ENCODE peak calls at places on chromosomes 12 and 14, in six cellular contexts. One of them, this sample, is unnamed.

GRCh38 chr12:105453306-105453705 is 122.8 kb downstream of the C12orf75 start:
- DNase-seq in foreskin keratinocyte: no peak
- DNase-seq in foreskin fibroblast: peak; percentile 27
- DNase-seq in uterus: no peak
- DNase-seq in stimulated activated CD8-positive, alpha-beta memory T cell treated with anti-CD3 and anti-CD28 coated beads, Interleukin-15, amount 100 ng/mL, for 1 hour: no peak
- DNase-seq in H9: no peak
- DNase-seq in this sample: no peak

GRCh38 chr12:55965240-55965639 is 602 bp downstream of the PMEL start:
- DNase-seq in foreskin keratinocyte: no peak
- DNase-seq in foreskin fibroblast: no peak
- DNase-seq in uterus: no peak
- DNase-seq in stimulated activated CD8-positive, alpha-beta memory T cell treated with anti-CD3 and anti-CD28 coated beads, Interleukin-15, amount 100 ng/mL, for 1 hour: no peak
- DNase-seq in H9: peak; percentile 47
- DNase-seq in this sample: no peak

GRCh38 chr14:105084741-105085571 is 19.7 kb upstream of the GPR132 start:
- DNase-seq in foreskin keratinocyte: no peak
- DNase-seq in foreskin fibroblast: no peak
- DNase-seq in uterus: no peak
- DNase-seq in stimulated activated CD8-positive, alpha-beta memory T cell treated with anti-CD3 and anti-CD28 coated beads, Interleukin-15, amount 100 ng/mL, for 1 hour: no peak
- DNase-seq in H9: no peak
- DNase-seq in this sample: no peak

GRCh38 chr12:61291647-61292046 is 968.6 kb upstream of the USP15 start:
- DNase-seq in foreskin keratinocyte: no peak
- DNase-seq in foreskin fibroblast: no peak
- DNase-seq in uterus: no peak
- DNase-seq in stimulated activated CD8-positive, alpha-beta memory T cell treated with anti-CD3 and anti-CD28 coated beads, Interleukin-15, amount 100 ng/mL, for 1 hour: no peak
- DNase-seq in H9: no peak
- DNase-seq in this sample: no peak

GRCh38 chr12:126347421-126347820 is 1282.2 kb downstream of the AACS start:
- DNase-seq in foreskin keratinocyte: no peak
- DNase-seq in foreskin fibroblast: no peak
- DNase-seq in uterus: no peak
- DNase-seq in stimulated activated CD8-positive, alpha-beta memory T cell treated with anti-CD3 and anti-CD28 coated beads, Interleukin-15, amount 100 ng/mL, for 1 hour: no peak
- DNase-seq in H9: peak; percentile 74
- DNase-seq in this sample: peak; percentile 22

GRCh38 chr12:49264466-49264872 is 413 bp upstream of the TUBA1C start:
- DNase-seq in foreskin keratinocyte: no peak
- DNase-seq in foreskin fibroblast: peak; percentile 37
- DNase-seq in uterus: no peak
- DNase-seq in stimulated activated CD8-positive, alpha-beta memory T cell treated with anti-CD3 and anti-CD28 coated beads, Interleukin-15, amount 100 ng/mL, for 1 hour: no peak
- DNase-seq in H9: no peak
- DNase-seq in this sample: no peak

GRCh38 chr14:33686218-33686617 is 264.7 kb downstream of the EGLN3 start:
- DNase-seq in foreskin keratinocyte: peak; percentile 86
- DNase-seq in foreskin fibroblast: peak; percentile 84
- DNase-seq in uterus: no peak
- DNase-seq in stimulated activated CD8-positive, alpha-beta memory T cell treated with anti-CD3 and anti-CD28 coated beads, Interleukin-15, amount 100 ng/mL, for 1 hour: no peak
- DNase-seq in H9: no peak
- DNase-seq in this sample: no peak

GRCh38 chr14:31420013-31420318 is 384 bp downstream of the HEATR5A start:
- DNase-seq in foreskin keratinocyte: no peak
- DNase-seq in foreskin fibroblast: no peak
- DNase-seq in uterus: peak; percentile 44
- DNase-seq in stimulated activated CD8-positive, alpha-beta memory T cell treated with anti-CD3 and anti-CD28 coated beads, Interleukin-15, amount 100 ng/mL, for 1 hour: no peak
- DNase-seq in H9: peak; percentile 72
- DNase-seq in this sample: peak; percentile 87

GRCh38 chr12:124774462-124775167 is 89.0 kb downstream of the SCARB1 start:
- DNase-seq in foreskin keratinocyte: peak; percentile 89
- DNase-seq in foreskin fibroblast: peak; percentile 91
- DNase-seq in uterus: peak; percentile 57
- DNase-seq in stimulated activated CD8-positive, alpha-beta memory T cell treated with anti-CD3 and anti-CD28 coated beads, Interleukin-15, amount 100 ng/mL, for 1 hour: no peak
- DNase-seq in H9: no peak
- DNase-seq in this sample: no peak

GRCh38 chr14:96162265-96162664 is 42.4 kb upstream of the BDKRB2 start:
- DNase-seq in foreskin keratinocyte: no peak
- DNase-seq in foreskin fibroblast: no peak
- DNase-seq in uterus: no peak
- DNase-seq in stimulated activated CD8-positive, alpha-beta memory T cell treated with anti-CD3 and anti-CD28 coated beads, Interleukin-15, amount 100 ng/mL, for 1 hour: no peak
- DNase-seq in H9: peak; percentile 3
- DNase-seq in this sample: no peak

GRCh38 chr12:30695327-30696102 is at the start of gene IPO8:
- DNase-seq in foreskin keratinocyte: peak; percentile 67
- DNase-seq in foreskin fibroblast: peak; percentile 91
- DNase-seq in uterus: peak; percentile 94
- DNase-seq in stimulated activated CD8-positive, alpha-beta memory T cell treated with anti-CD3 and anti-CD28 coated beads, Interleukin-15, amount 100 ng/mL, for 1 hour: peak; percentile 67
- DNase-seq in H9: peak; percentile 98
- DNase-seq in this sample: peak; percentile 97

GRCh38 chr14:63510538-63510937 is 32.6 kb downstream of the PPP2R5E start:
- DNase-seq in foreskin keratinocyte: no peak
- DNase-seq in foreskin fibroblast: no peak
- DNase-seq in uterus: no peak
- DNase-seq in stimulated activated CD8-positive, alpha-beta memory T cell treated with anti-CD3 and anti-CD28 coated beads, Interleukin-15, amount 100 ng/mL, for 1 hour: no peak
- DNase-seq in H9: no peak
- DNase-seq in this sample: no peak

GRCh38 chr14:54309615-54310014 is 87.2 kb upstream of the CDKN3 start:
- DNase-seq in foreskin keratinocyte: no peak
- DNase-seq in foreskin fibroblast: no peak
- DNase-seq in uterus: no peak
- DNase-seq in stimulated activated CD8-positive, alpha-beta memory T cell treated with anti-CD3 and anti-CD28 coated beads, Interleukin-15, amount 100 ng/mL, for 1 hour: no peak
- DNase-seq in H9: no peak
- DNase-seq in this sample: no peak

GRCh38 chr14:41418851-41419250 is 187.8 kb upstream of the LRFN5 start:
- DNase-seq in foreskin keratinocyte: no peak
- DNase-seq in foreskin fibroblast: no peak
- DNase-seq in uterus: no peak
- DNase-seq in stimulated activated CD8-positive, alpha-beta memory T cell treated with anti-CD3 and anti-CD28 coated beads, Interleukin-15, amount 100 ng/mL, for 1 hour: no peak
- DNase-seq in H9: no peak
- DNase-seq in this sample: no peak

GRCh38 chr14:74347096-74347794 is 1.0 kb upstream of the VRTN start:
- DNase-seq in foreskin keratinocyte: no peak
- DNase-seq in foreskin fibroblast: no peak
- DNase-seq in uterus: no peak
- DNase-seq in stimulated activated CD8-positive, alpha-beta memory T cell treated with anti-CD3 and anti-CD28 coated beads, Interleukin-15, amount 100 ng/mL, for 1 hour: no peak
- DNase-seq in H9: peak; percentile 62
- DNase-seq in this sample: peak; percentile 68

GRCh38 chr12:113066806-113067400 is 10.4 kb downstream of the DTX1 start:
- DNase-seq in foreskin keratinocyte: no peak
- DNase-seq in foreskin fibroblast: no peak
- DNase-seq in uterus: no peak
- DNase-seq in stimulated activated CD8-positive, alpha-beta memory T cell treated with anti-CD3 and anti-CD28 coated beads, Interleukin-15, amount 100 ng/mL, for 1 hour: no peak
- DNase-seq in H9: peak; percentile 51
- DNase-seq in this sample: no peak

This sample was measured in ELF-1.